ENCODE peak calls at places on chromosome 15, in ten cellular contexts. Z, B, H, P, L, S, C, J, W and F are unnamed samples. For H3K36me3, the result is how much of the 10 kb centered on the place peaks cover.

GRCh38 chr15:88288206-88288605 is 31.7 kb upstream of the NTRK3 start:
- DNase-seq in Z (no peak), B (no peak), H (no peak), P (no peak), L (no peak), S (no peak), C (no peak), J (no peak), W (no peak), F (no peak)

GRCh38 chr15:60633426-60633968 is 154.6 kb upstream of the ICE2 start:
- DNase-seq in Z (no peak), B (no peak), H (no peak), P (no peak), L (no peak), S (no peak), C (no peak), J (no peak), W (no peak), F (no peak)

GRCh38 chr15:74845208-74845568 is 2.2 kb upstream of the ULK3 start:
- DNase-seq in Z (no peak), B (no peak), H (no peak), P (peak), L (peak), S (no peak), C (no peak), J (no peak), W (peak), F (peak)

GRCh38 chr15:41340189-41340695 is 7.6 kb downstream of the NUSAP1 start:
- DNase-seq in Z (no peak), B (no peak), H (no peak), P (no peak), L (no peak), S (no peak), C (no peak), J (no peak), W (no peak), F (no peak)

GRCh38 chr15:46879067-46879770 is 838.1 kb upstream of the SEMA6D start:
- DNase-seq in Z (no peak), B (no peak), H (no peak), P (no peak), L (no peak), S (no peak), C (no peak), J (no peak), W (no peak), F (no peak)

GRCh38 chr15:97525809-97526208 is 434.7 kb upstream of the ARRDC4 start:
- DNase-seq in Z (no peak), B (no peak), H (no peak), P (no peak), L (no peak), S (no peak), C (no peak), J (no peak), W (no peak), F (no peak)

GRCh38 chr15:74497584-74497983 is 36.6 kb upstream of the UBL7 start:
- DNase-seq in Z (no peak), B (no peak), H (no peak), P (no peak), L (no peak), S (no peak), C (no peak), J (no peak), W (no peak), F (no peak)

GRCh38 chr15:41730543-41730942 is 43.7 kb upstream of the MAPKBP1 start:
- DNase-seq in Z (no peak), B (no peak), H (no peak), P (no peak), L (no peak), S (no peak), C (no peak), J (no peak), W (no peak), F (no peak)

GRCh38 chr15:40008061-40008460 is 30.9 kb downstream of the SRP14 start:
- DNase-seq in Z (peak), B (no peak), H (no peak), P (no peak), L (no peak), S (no peak), C (no peak), J (no peak), W (no peak), F (no peak)

GRCh38 chr15:58755956-58756355 is 6.4 kb upstream of the ADAM10 start:
- DNase-seq in Z (no peak), B (no peak), H (no peak), P (no peak), L (no peak), S (no peak), C (no peak), J (no peak), W (no peak), F (no peak)

GRCh38 chr15:63250312-63250965 is 27.0 kb upstream of the APH1B start:
- DNase-seq in Z (peak), B (no peak), H (no peak), P (no peak), L (no peak), S (no peak), C (no peak), J (no peak), W (no peak), F (no peak)

GRCh38 chr15:84973492-84974460 is 7.9 kb upstream of the PDE8A start:
- DNase-seq in Z (peak), B (no peak), H (no peak), P (no peak), L (no peak), S (no peak), C (no peak), J (no peak), W (no peak), F (no peak)

GRCh38 chr15:95930659-95931375 is 399.7 kb upstream of the NR2F2 start:
- DNase-seq in Z (no peak), B (no peak), H (no peak), P (no peak), L (no peak), S (no peak), C (peak), J (no peak), W (no peak), F (no peak)

GRCh38 chr15:48433226-48433886 is 102.1 kb downstream of the DUT start:
- DNase-seq in Z (peak), B (no peak), H (no peak), P (no peak), L (no peak), S (no peak), C (no peak), J (no peak), W (no peak), F (no peak)

GRCh38 chr15:64610257-64610919 is 150.0 kb downstream of the ZNF609 start:
- DNase-seq in Z (no peak), B (no peak), H (no peak), P (no peak), L (no peak), S (no peak), C (peak), J (no peak), W (no peak), F (no peak)

GRCh38 chr15:70775160-70775559 is 11.8 kb upstream of the UACA start:
- DNase-seq in Z (peak), B (no peak), H (no peak), P (no peak), L (no peak), S (no peak), C (no peak), J (no peak), W (no peak), F (no peak)

DNA sequence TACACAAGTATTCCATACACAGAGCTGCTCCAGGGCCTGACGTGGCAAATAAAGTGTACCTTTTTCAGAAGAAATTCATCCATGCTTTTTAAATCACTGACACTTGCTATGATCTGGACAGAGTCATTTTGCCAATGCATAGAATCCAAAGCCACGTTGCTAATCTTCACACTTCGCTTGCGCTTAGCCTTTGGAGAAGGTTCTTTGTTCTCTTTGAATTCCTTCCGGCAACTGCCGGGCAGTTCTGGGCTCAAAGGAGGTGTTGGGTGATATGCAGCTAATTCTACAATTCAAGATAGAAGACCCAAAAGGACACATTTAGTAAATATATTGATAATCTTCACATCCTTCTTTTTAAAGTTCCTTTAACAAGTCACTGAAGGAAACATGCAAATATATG is 69.9 kb downstream of the NR2E3 start:
- DNase-seq in Z (no peak), B (no peak), H (no peak), P (no peak), L (no peak), S (no peak), C (no peak), J (no peak), W (no peak), F (no peak)
- H3K36me3 ChIP-seq in Z (under half), B (under half), H (under half), P (under half), L (under half), S (half or more), C (under half), J (under half), W (under half), F (under half)

GRCh38 chr15:25774871-25775270 is 88.3 kb downstream of the ATP10A start:
- DNase-seq in Z (no peak), B (no peak), H (no peak), P (no peak), L (no peak), S (no peak), C (no peak), J (no peak), W (no peak), F (no peak)
- H3K27ac ChIP-seq in Z (peak), B (no peak), H (no peak), P (no peak), L (no peak), S (no peak), C (no peak), J (no peak), W (no peak), F (no peak)

GRCh38 chr15:76208084-76208785 is 103.0 kb downstream of the ETFA start:
- DNase-seq in Z (no peak), B (no peak), H (no peak), P (no peak), L (no peak), S (no peak), C (no peak), J (no peak), W (no peak), F (no peak)
- H3K36me3 ChIP-seq in Z (under half), B (under half), H (under half), P (under half), L (under half), S (under half), C (under half), J (under half), W (under half), F (under half)

GRCh38 chr15:65833501-65834220 is 35.6 kb upstream of the RAB11A start:
- DNase-seq in Z (no peak), B (no peak), H (no peak), P (no peak), L (no peak), S (peak), C (no peak), J (peak), W (peak), F (no peak)
- H3K27ac ChIP-seq in Z (no peak), B (peak), H (peak), P (peak), L (peak), S (peak), C (peak), J (peak), W (peak), F (peak)

GRCh38 chr15:56227780-56228179 is 15.9 kb downstream of the RFX7 start:
- DNase-seq in Z (no peak), B (no peak), H (no peak), P (no peak), L (no peak), S (no peak), C (no peak), J (no peak), W (no peak), F (no peak)

GRCh38 chr15:56227315-56227714 is 16.4 kb downstream of the RFX7 start:
- DNase-seq in Z (no peak), B (no peak), H (no peak), P (no peak), L (no peak), S (no peak), C (no peak), J (no peak), W (no peak), F (no peak)

GRCh38 chr15:56228854-56229253 is 14.8 kb downstream of the RFX7 start:
- DNase-seq in Z (no peak), B (no peak), H (no peak), P (no peak), L (no peak), S (no peak), C (no peak), J (no peak), W (no peak), F (no peak)

GRCh38 chr15:56225520-56225919 is 18.2 kb downstream of the RFX7 start:
- DNase-seq in Z (no peak), B (no peak), H (no peak), P (no peak), L (no peak), S (no peak), C (no peak), J (no peak), W (no peak), F (no peak)

GRCh38 chr15:56228352-56228751 is 15.3 kb downstream of the RFX7 start:
- DNase-seq in Z (no peak), B (no peak), H (no peak), P (no peak), L (no peak), S (no peak), C (no peak), J (no peak), W (no peak), F (no peak)
- H3K36me3 ChIP-seq in Z (under half), B (under half), H (under half), P (under half), L (under half), S (under half), C (under half), J (under half), W (under half), F (under half)

DNA sequence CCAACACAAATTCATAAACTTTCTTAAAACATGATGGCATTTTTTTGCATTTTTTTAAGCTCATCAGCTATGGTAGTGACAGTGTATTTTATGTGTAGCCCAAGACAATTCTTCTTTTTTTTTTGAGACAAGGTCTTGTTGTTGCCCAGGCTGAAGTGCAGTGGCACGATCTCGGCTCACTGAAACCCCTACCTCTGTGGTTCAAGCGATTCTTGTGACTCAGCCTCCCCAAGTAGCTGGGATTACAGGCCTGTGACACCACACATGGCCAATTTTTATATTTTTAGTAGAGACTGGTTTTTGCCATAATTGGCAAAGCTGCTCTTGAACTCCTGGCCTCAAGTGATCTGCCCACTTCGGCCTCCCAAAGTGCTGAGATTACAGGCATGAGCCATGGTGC is 17.3 kb upstream of the USP50 start:
- DNase-seq in Z (no peak), B (no peak), H (no peak), P (no peak), L (no peak), S (no peak), C (no peak), J (no peak), W (no peak), F (no peak)
- H3K27ac ChIP-seq in Z (no peak), B (peak), H (no peak), P (no peak), L (no peak), S (no peak), C (no peak), J (no peak), W (no peak), F (no peak)